ENCODE peak calls at places on chromosomes 13 and 19, in eight cellular contexts. X is choroid plexus epithelial cell; U is foreskin fibroblast; V is lower leg skin; M is CD8-positive, alpha-beta T cell; D is psoas muscle; Y is esophagus muscularis mucosa; Z is HCT116. G is an unnamed sample.

GRCh38 chr13:42985312-42986175 is 6.5 kb downstream of the EPSTI1 start:
- DNase-seq in D (no peak), U (no peak), V (no peak), M (no peak), X (no peak), Z (no peak), Y (no peak), G (peak; percentile 71)

GRCh38 chr13:29496241-29496712 is 99.2 kb downstream of the SLC7A1 start:
- DNase-seq in Z (no peak), V (no peak), U (no peak), X (no peak), Y (no peak), M (no peak), D (no peak), G (no peak)

GRCh38 chr13:48502601-48503319 is 30.1 kb downstream of the RCBTB2 start:
- DNase-seq in V (no peak), D (no peak), U (no peak), M (no peak), Z (no peak), Y (no peak), X (no peak), G (no peak)

GRCh38 chr19:58357798-58358145 is 4.5 kb upstream of the A1BG start:
- DNase-seq in X (no peak), D (no peak), M (no peak), Y (no peak), U (no peak), V (no peak), Z (no peak), G (no peak)

GRCh38 chr13:23767806-23768205 is 121.4 kb downstream of the MIPEP start:
- DNase-seq in D (no peak), Y (peak; percentile 45), M (no peak), V (no peak), U (no peak), X (no peak), Z (no peak), G (no peak)

GRCh38 chr13:50080856-50081105 is 65.5 kb downstream of the KCNRG start:
- DNase-seq in X (peak; percentile 39), D (no peak), Z (no peak), V (no peak), M (no peak), Y (no peak), U (peak; percentile 55), G (peak; percentile 31)

GRCh38 chr13:110944968-110945952 is 30.4 kb upstream of the ANKRD10 start:
- DNase-seq in M (no peak), U (no peak), Z (no peak), X (no peak), Y (no peak), D (no peak), V (peak; percentile 74), G (no peak)

GRCh38 chr19:11560404-11560988 is 1.5 kb upstream of the ELOF1 start:
- DNase-seq in Y (no peak), U (peak; percentile 86), X (peak; percentile 89), M (peak; percentile 39), V (no peak), D (no peak), Z (peak; percentile 77), G (peak; percentile 81)

GRCh38 chr13:27132538-27132937 is 39.1 kb downstream of the USP12 start:
- DNase-seq in X (no peak), U (no peak), Z (no peak), D (no peak), Y (no peak), V (no peak), M (no peak), G (no peak)

GRCh38 chr13:98783856-98784478 is 31.5 kb upstream of the SLC15A1 start:
- DNase-seq in M (no peak), Z (no peak), D (no peak), U (no peak), Y (no peak), X (no peak), V (peak; percentile 76), G (no peak)

GRCh38 chr13:101785858-101786257 is 333.4 kb downstream of the ITGBL1 start:
- DNase-seq in V (no peak), Y (no peak), Z (peak; percentile 10), M (no peak), D (no peak), X (peak; percentile 76), U (peak; percentile 64), G (peak; percentile 28)

GRCh38 chr13:100491164-100491847 is 97.3 kb downstream of the GGACT start:
- DNase-seq in Z (no peak), Y (no peak), U (peak; percentile 79), X (peak; percentile 90), V (no peak), M (no peak), D (peak; percentile 43), G (peak; percentile 87)

GRCh38 chr19:4584670-4585460 is 25.4 kb upstream of the SEMA6B start:
- DNase-seq in V (no peak), U (peak; percentile 27), Y (no peak), D (no peak), Z (no peak), M (no peak), X (no peak), G (no peak)

GRCh38 chr19:2775556-2776430 is 7.3 kb downstream of the SGTA start:
- DNase-seq in D (peak; percentile 66), Z (no peak), Y (no peak), V (no peak), X (peak; percentile 63), M (peak; percentile 43), U (peak; percentile 46), G (peak; percentile 86)

DNA sequence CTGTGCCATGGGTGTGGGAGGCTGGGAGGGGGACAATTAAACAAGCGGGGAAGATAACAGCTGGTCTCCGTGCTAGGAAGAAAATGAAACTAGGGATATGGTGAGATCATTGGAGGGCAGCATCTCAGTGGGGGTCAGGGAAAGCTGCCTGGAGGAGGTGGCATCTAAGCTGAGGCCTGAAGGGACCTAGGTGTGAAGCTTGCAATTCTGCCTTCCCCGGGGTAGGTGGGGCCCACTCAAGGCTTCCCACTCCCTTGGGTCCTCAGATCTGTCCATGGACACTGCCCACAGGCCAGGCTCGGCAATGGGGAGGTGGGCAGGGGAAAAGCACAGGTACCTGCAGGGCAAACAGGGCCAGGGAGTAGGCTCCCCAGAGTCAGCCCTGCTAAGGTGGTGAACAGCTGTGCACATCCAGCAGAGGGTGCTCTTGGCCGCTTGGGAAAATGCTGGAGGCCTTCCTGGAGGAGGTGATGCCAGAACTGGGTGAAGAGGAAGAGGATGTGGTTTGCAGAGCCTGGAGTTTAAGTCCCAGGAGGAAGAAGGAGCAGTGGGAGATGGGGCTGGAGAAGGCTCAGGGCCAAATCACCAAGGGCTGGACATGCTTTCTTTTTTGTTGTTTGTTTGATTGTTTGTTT is 25.7 kb upstream of the CCNE1 start:
- DNase-seq in V (no peak), U (no peak), Y (no peak), X (no peak), M (no peak), Z (peak; percentile 6), D (no peak), G (no peak)
- TF ChIP-seq CTCF in V (no peak), U (no peak), Y (no peak), X (peak; percentile 24), M (no peak), Z (peak; percentile 29), D (no peak), G (peak; percentile 21)

DNA sequence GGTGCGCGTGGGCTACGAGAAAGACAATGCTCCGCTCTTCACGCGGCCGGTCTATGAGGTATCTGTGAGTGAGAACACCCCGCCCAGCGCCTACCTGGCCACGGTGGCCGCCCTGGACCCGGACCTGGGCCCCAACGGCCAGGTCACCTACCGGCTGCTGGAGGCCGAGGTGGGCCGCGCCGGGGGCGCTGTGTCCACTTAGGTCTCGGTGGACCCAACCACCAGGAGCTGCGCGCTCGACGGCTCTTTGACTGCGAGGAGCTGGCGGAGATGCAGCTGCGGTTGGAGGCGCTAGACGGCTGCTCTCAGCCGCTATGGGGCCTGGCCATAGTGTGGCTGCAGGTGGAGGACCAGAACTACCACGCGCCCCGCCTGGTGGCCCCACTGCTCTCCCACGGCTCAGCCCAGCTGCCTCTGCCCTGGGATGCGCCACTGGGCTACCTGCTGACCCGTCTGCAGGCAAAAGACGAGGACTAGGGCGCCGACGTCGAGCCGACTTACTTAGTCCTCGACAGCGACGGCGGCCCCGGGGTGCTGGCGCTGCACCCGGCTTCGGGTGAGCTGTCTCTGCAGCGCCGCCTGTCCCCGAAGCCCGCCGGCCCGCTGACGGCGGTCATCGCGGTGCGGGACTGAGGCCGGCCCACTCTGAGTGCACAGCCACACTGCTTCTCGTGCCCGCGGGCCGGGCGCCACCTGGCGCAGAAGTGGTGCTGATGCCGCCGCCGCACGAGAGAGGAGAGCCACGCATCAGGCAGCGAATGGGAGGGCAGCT is 173.0 kb downstream of the OLFM4 start:
- DNase-seq in D (peak; percentile 9), M (no peak), X (peak; percentile 1), V (peak; percentile 82), Y (no peak), Z (no peak), U (no peak), G (no peak)
- TF ChIP-seq CTCF in D (no peak), M (no peak), X (no peak), V (no peak), Y (no peak), Z (no peak), U (no peak), G (no peak)

DNA sequence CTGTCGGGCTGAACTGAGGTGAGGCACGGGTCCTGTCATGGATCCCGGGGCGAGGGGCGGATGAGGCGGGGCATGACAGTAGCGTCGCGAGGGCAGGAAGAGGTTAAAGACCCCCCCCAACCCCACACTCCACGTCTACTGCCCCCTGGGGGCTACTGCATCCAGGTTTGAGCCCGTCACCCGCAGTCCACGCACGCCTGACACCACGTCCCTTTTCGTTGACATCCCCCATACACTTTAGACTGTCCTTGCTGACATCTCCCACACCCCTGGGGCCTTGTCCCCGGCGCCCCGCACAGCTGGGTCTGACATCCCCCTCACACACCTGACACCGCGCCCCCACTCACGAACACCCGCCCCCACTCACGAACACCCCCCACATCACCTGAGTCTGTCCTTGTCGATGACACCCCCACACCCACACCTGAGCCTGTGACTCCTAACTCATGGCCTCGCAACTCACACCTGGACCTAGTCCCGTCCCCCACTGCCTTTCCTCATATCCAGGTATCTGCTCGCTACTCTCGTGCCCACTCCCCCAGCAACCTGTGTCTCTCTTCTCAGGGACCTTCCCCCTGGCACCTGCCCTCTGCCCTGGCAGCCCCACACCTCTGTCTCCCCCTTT is 416 bp downstream of the SLC25A42 start:
- DNase-seq in V (peak; percentile 89), Y (no peak), D (no peak), U (no peak), Z (no peak), M (no peak), X (no peak), G (peak; percentile 14)
- TF ChIP-seq CTCF in V (no peak), Y (no peak), D (no peak), U (peak; percentile 19), Z (no peak), M (peak; percentile 44), X (peak; percentile 40), G (no peak)

GRCh38 chr13:60369242-60369641 is 27.8 kb upstream of the TDRD3 start:
- DNase-seq in Y (no peak), X (peak; percentile 27), V (no peak), U (peak; percentile 2), M (no peak), Z (no peak), D (no peak), G (no peak)
- TF ChIP-seq CTCF in Y (peak; percentile 19), X (no peak), V (no peak), U (peak; percentile 25), M (peak; percentile 40), Z (no peak), D (peak; percentile 32), G (peak; percentile 47)

GRCh38 chr13:41608111-41608510 is 150.8 kb downstream of the RGCC start:
- DNase-seq in X (no peak), Z (no peak), U (peak; percentile 62), V (no peak), D (no peak), M (no peak), Y (no peak), G (no peak)
- TF ChIP-seq CTCF in X (no peak), Z (no peak), U (no peak), V (no peak), D (no peak), M (no peak), Y (no peak), G (no peak)